ENCODE peak calls at places on chromosome 6, in nine cellular contexts. R is spleen, Z is heart left ventricle, W is tibial nerve, I is HCT116, U is IMR-90, P is stomach, F is uterus, E is Peyer's patch. A is an unnamed sample.

GRCh38 chr6:20217900-20218299 is 5.6 kb upstream of the MBOAT1 start:
- DNase-seq in R (no peak), Z (peak; percentile 48), W (peak; percentile 31), I (no peak), U (no peak), P (no peak), F (no peak), E (no peak), A (no peak)

GRCh38 chr6:44629636-44630035 is 242.1 kb downstream of the CDC5L start:
- DNase-seq in R (no peak), Z (no peak), W (no peak), I (no peak), U (no peak), P (no peak), F (no peak), E (peak; percentile 37), A (no peak)

GRCh38 chr6:48658910-48659309 is 547.9 kb upstream of the PTCHD4 start:
- DNase-seq in R (no peak), Z (no peak), W (no peak), I (no peak), U (no peak), P (no peak), F (no peak), E (no peak), A (no peak)

GRCh38 chr6:69820438-69820837 is 23.6 kb upstream of the LMBRD1 start:
- DNase-seq in R (no peak), Z (no peak), W (no peak), I (no peak), U (no peak), P (no peak), F (no peak), E (no peak), A (no peak)

GRCh38 chr6:151111670-151112069 is 128.1 kb upstream of the AKAP12 start:
- DNase-seq in R (no peak), Z (no peak), W (no peak), I (no peak), U (no peak), P (no peak), F (no peak), E (no peak), A (no peak)

GRCh38 chr6:70310063-70310694 is 7.3 kb upstream of the COL9A1 start:
- DNase-seq in R (no peak), Z (no peak), W (peak; percentile 16), I (peak; percentile 40), U (peak; percentile 53), P (no peak), F (no peak), E (no peak), A (no peak)

GRCh38 chr6:56517155-56517745 is 125.4 kb downstream of the DST start:
- DNase-seq in R (no peak), Z (no peak), W (no peak), I (no peak), U (peak; percentile 84), P (no peak), F (no peak), E (no peak), A (no peak)

GRCh38 chr6:37251211-37251610 is 6.4 kb upstream of the TBC1D22B start:
- DNase-seq in R (no peak), Z (no peak), W (no peak), I (no peak), U (peak; percentile 66), P (no peak), F (no peak), E (no peak), A (no peak)

GRCh38 chr6:98581725-98582124 is 252.6 kb upstream of the POU3F2 start:
- DNase-seq in R (no peak), Z (no peak), W (no peak), I (no peak), U (no peak), P (no peak), F (no peak), E (no peak), A (no peak)

GRCh38 chr6:87391334-87391733 is 16.4 kb upstream of the CFAP206 start:
- DNase-seq in R (no peak), Z (no peak), W (no peak), I (peak; percentile 19), U (peak; percentile 29), P (no peak), F (no peak), E (no peak), A (no peak)

GRCh38 chr6:2800552-2801316 is 35.5 kb downstream of the WRNIP1 start:
- DNase-seq in R (no peak), Z (no peak), W (no peak), I (no peak), U (no peak), P (no peak), F (no peak), E (no peak), A (no peak)

GRCh38 chr6:150915868-150916267 is 50.4 kb downstream of the MTHFD1L start:
- DNase-seq in R (no peak), Z (no peak), W (no peak), I (no peak), U (no peak), P (no peak), F (no peak), E (no peak), A (no peak)

GRCh38 chr6:122388945-122389344 is 10.5 kb upstream of the HSF2 start:
- DNase-seq in R (no peak), Z (no peak), W (no peak), I (no peak), U (no peak), P (no peak), F (no peak), E (no peak), A (no peak)

GRCh38 chr6:85401186-85402062 is 48.5 kb upstream of the NT5E start:
- DNase-seq in R (no peak), Z (no peak), W (no peak), I (no peak), U (no peak), P (no peak), F (no peak), E (no peak), A (no peak)

GRCh38 chr6:17098007-17098406 is 3.8 kb upstream of the STMND1 start:
- DNase-seq in R (no peak), Z (no peak), W (no peak), I (no peak), U (no peak), P (no peak), F (no peak), E (no peak), A (no peak)

GRCh38 chr6:44002071-44002590 is 125.1 kb downstream of the MRPL14 start:
- DNase-seq in R (peak; percentile 78), Z (no peak), W (no peak), I (no peak), U (no peak), P (no peak), F (no peak), E (no peak), A (peak; percentile 88)

GRCh38 chr6:1390805-1391511 is 1.6 kb downstream of the FOXF2 start:
- DNase-seq in R (peak; percentile 69), Z (no peak), W (no peak), I (no peak), U (peak; percentile 63), P (no peak), F (no peak), E (no peak), A (peak; percentile 80)
- H3K27me3 ChIP-seq in R (peaks cover 100% of the 10 kb centered on the region), Z (peaks cover 72% of the 10 kb centered on the region), W (no peaks in the 10 kb centered on the region), I (no peaks in the 10 kb centered on the region), U (no peaks in the 10 kb centered on the region), P (peaks cover 6% of the 10 kb centered on the region), F (peaks cover 78% of the 10 kb centered on the region), E (peaks cover 34% of the 10 kb centered on the region), A (peaks cover 9% of the 10 kb centered on the region)

GRCh38 chr6:21554286-21554685 is 39.3 kb upstream of the SOX4 start:
- DNase-seq in R (no peak), Z (no peak), W (no peak), I (no peak), U (no peak), P (no peak), F (no peak), E (no peak), A (no peak)
- H3K27ac ChIP-seq in R (no peak overlapping the region), Z (no peak overlapping the region), W (no peak overlapping the region), I (no peak overlapping the region), U (no peak overlapping the region), P (no peak overlapping the region), F (no peak overlapping the region), E (no peak overlapping the region), A (no peak overlapping the region)

GRCh38 chr6:155090166-155090565 is 95.1 kb downstream of the TIAM2 start:
- DNase-seq in R (no peak), Z (no peak), W (no peak), I (no peak), U (no peak), P (no peak), F (no peak), E (no peak), A (no peak)

GRCh38 chr6:155088856-155089255 is 93.7 kb downstream of the TIAM2 start:
- DNase-seq in R (no peak), Z (no peak), W (no peak), I (no peak), U (no peak), P (no peak), F (no peak), E (no peak), A (no peak)

GRCh38 chr6:155091756-155092155 is 96.6 kb downstream of the TIAM2 start:
- DNase-seq in R (no peak), Z (no peak), W (no peak), I (no peak), U (no peak), P (no peak), F (no peak), E (no peak), A (no peak)

GRCh38 chr6:155089746-155090145 is 94.6 kb downstream of the TIAM2 start:
- DNase-seq in R (no peak), Z (no peak), W (no peak), I (no peak), U (no peak), P (no peak), F (no peak), E (no peak), A (no peak)

DNA sequence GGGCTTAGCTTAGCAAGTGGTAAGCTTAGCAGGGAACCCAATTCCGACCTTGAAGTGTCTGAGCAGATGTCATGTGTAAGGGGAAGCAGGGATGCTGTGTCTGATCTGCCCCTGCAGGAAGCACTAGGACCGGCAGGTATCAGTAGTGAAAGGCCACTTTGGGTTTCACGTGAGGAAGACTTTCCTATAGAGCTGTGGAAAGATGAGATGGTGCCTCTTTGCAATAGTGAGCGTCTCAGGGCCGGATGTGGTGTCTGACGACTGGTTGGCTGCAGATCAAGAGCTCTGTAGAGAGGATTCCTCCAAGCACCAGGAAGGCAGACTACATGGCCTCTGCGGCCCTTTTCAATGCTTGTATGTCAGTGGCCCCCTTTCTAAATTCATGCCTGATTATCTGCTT is 98.3 kb downstream of the TIAM2 start:
- DNase-seq in R (no peak), Z (no peak), W (no peak), I (no peak), U (no peak), P (no peak), F (no peak), E (no peak), A (no peak)
- TF ChIP-seq POLR2A in R (no peak), Z (no peak), W (no peak), I (no peak), U (no peak), P (no peak), F (no peak), E (no peak), A (no peak)

DNA sequence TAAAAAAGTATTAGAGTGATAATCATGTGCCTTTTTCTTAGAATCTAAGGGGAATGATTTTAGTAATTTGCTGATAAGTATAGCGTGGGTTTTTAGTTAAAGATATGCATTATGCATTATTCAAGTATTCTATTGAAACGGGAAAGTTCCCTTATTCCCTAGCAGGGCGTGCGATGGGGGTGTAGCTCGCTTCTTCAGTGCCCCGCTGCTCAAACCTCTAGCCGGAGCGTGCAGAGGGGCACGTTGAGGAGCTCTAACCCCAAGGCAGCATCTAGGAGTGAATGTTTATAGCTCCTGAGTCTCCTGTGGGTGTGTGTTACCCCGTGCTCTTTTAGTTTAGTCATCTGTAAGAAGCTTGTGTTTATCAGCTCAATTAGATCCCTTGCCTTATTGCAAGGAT is 1339.5 kb upstream of the MAP3K7 start:
- DNase-seq in R (no peak), Z (no peak), W (no peak), I (no peak), U (no peak), P (no peak), F (no peak), E (no peak), A (no peak)
- H3K27me3 ChIP-seq in R (no peaks in the 10 kb centered on the region), Z (no peaks in the 10 kb centered on the region), W (no peaks in the 10 kb centered on the region), I (no peaks in the 10 kb centered on the region), U (no peaks in the 10 kb centered on the region), P (no peaks in the 10 kb centered on the region), F (no peaks in the 10 kb centered on the region), E (no peaks in the 10 kb centered on the region), A (no peaks in the 10 kb centered on the region)

A was measured in upper lobe of left lung.